ENCODE peak calls at places on chromosome 19, in ten cellular contexts. F is fibroblast of lung, Z is colonic mucosa, J is AG04450, G is cardiac muscle cell, W is heart right ventricle, M is left lung, C is endodermal cell, B is adrenal gland, Q is tibial nerve. S is an unnamed sample. For H3K27me3, the result is how much of the 10 kb centered on the place peaks cover.

GRCh38 chr19:4911786-4912672 is 2.7 kb downstream of the UHRF1 start:
- DNase-seq in F (peak), Z (peak), J (peak), G (peak), W (peak), M (peak), C (peak), B (peak), Q (peak), S (peak)

GRCh38 chr19:35716735-35716984 is 1.1 kb upstream of the KMT2B start:
- DNase-seq in F (no peak), Z (no peak), J (no peak), G (no peak), W (no peak), M (no peak), C (no peak), B (no peak), Q (no peak), S (no peak)

GRCh38 chr19:9076886-9077285 is 10.0 kb upstream of the OR1M1 start:
- DNase-seq in F (no peak), Z (no peak), J (no peak), G (no peak), W (no peak), M (no peak), C (no peak), B (no peak), Q (no peak), S (no peak)

GRCh38 chr19:53865918-53866696 is 1.6 kb upstream of the MYADM start:
- DNase-seq in F (peak), Z (peak), J (no peak), G (peak), W (peak), M (peak), C (peak), B (no peak), Q (peak), S (peak)

GRCh38 chr19:15108845-15109767 is 1.9 kb downstream of the SYDE1 start:
- DNase-seq in F (no peak), Z (no peak), J (no peak), G (no peak), W (no peak), M (no peak), C (no peak), B (no peak), Q (no peak), S (no peak)

GRCh38 chr19:50214699-50215543 is 11.5 kb downstream of the MYH14 start:
- DNase-seq in F (no peak), Z (peak), J (no peak), G (no peak), W (no peak), M (peak), C (no peak), B (no peak), Q (no peak), S (no peak)

GRCh38 chr19:917323-918151 is at the start of gene KISS1R:
- DNase-seq in F (no peak), Z (no peak), J (no peak), G (peak), W (no peak), M (peak), C (peak), B (no peak), Q (no peak), S (no peak)

GRCh38 chr19:51727349-51727880 is 3.6 kb upstream of the HAS1 start:
- DNase-seq in F (peak), Z (no peak), J (no peak), G (no peak), W (no peak), M (no peak), C (no peak), B (no peak), Q (no peak), S (no peak)

GRCh38 chr19:51014242-51014641 is 5.3 kb downstream of the KLK10 start:
- DNase-seq in F (no peak), Z (no peak), J (no peak), G (no peak), W (no peak), M (no peak), C (no peak), B (no peak), Q (no peak), S (no peak)

GRCh38 chr19:4699826-4700572 is 23.6 kb downstream of the DPP9 start:
- DNase-seq in F (no peak), Z (no peak), J (no peak), G (no peak), W (no peak), M (no peak), C (no peak), B (no peak), Q (no peak), S (no peak)

GRCh38 chr19:46605356-46605821 is 4.3 kb downstream of the CALM3 start:
- DNase-seq in F (no peak), Z (no peak), J (no peak), G (no peak), W (no peak), M (no peak), C (peak), B (peak), Q (peak), S (no peak)

GRCh38 chr19:10625003-10625761 is at the start of gene SLC44A2:
- DNase-seq in F (peak), Z (peak), J (no peak), G (peak), W (peak), M (peak), C (peak), B (peak), Q (peak), S (no peak)

GRCh38 chr19:48754950-48755645 is at the start of gene FGF21:
- DNase-seq in F (no peak), Z (no peak), J (no peak), G (no peak), W (no peak), M (peak), C (peak), B (no peak), Q (no peak), S (no peak)

GRCh38 chr19:4594199-4594598 is 34.7 kb upstream of the SEMA6B start:
- DNase-seq in F (no peak), Z (no peak), J (no peak), G (no peak), W (no peak), M (no peak), C (no peak), B (no peak), Q (no peak), S (no peak)

GRCh38 chr19:5903054-5903501 is 512 bp downstream of the NDUFA11 start:
- DNase-seq in F (peak), Z (no peak), J (no peak), G (peak), W (no peak), M (no peak), C (no peak), B (no peak), Q (no peak), S (no peak)

GRCh38 chr19:33273881-33274662 is 28.3 kb downstream of the CEBPA start:
- DNase-seq in F (peak), Z (peak), J (peak), G (no peak), W (peak), M (peak), C (no peak), B (peak), Q (no peak), S (no peak)

GRCh38 chr19:16901491-16902175 is 12.8 kb downstream of the F2RL3 start:
- DNase-seq in F (no peak), Z (no peak), J (no peak), G (no peak), W (no peak), M (no peak), C (no peak), B (no peak), Q (no peak), S (no peak)

GRCh38 chr19:51448011-51448744 is 10.1 kb downstream of the SIGLEC8 start:
- DNase-seq in F (no peak), Z (no peak), J (no peak), G (no peak), W (no peak), M (no peak), C (no peak), B (no peak), Q (no peak), S (no peak)

GRCh38 chr19:50434525-50434924 is 1.8 kb downstream of the MYBPC2 start:
- DNase-seq in F (no peak), Z (no peak), J (no peak), G (no peak), W (no peak), M (peak), C (peak), B (no peak), Q (no peak), S (no peak)

GRCh38 chr19:27901078-27901477 is 1311.9 kb downstream of the UQCRFS1 start:
- DNase-seq in F (no peak), Z (no peak), J (no peak), G (no peak), W (no peak), M (no peak), C (no peak), B (no peak), Q (no peak), S (no peak)

GRCh38 chr19:38362076-38362945 is 12.1 kb upstream of the PSMD8 start:
- DNase-seq in F (peak), Z (peak), J (no peak), G (peak), W (peak), M (peak), C (peak), B (peak), Q (peak), S (peak)

GRCh38 chr19:6357995-6358394 is 3.3 kb upstream of the CLPP start:
- DNase-seq in F (no peak), Z (no peak), J (no peak), G (no peak), W (no peak), M (no peak), C (no peak), B (peak), Q (no peak), S (no peak)

GRCh38 chr19:1651548-1652394 is 644 bp downstream of the TCF3 start:
- DNase-seq in F (peak), Z (peak), J (no peak), G (peak), W (no peak), M (peak), C (no peak), B (no peak), Q (no peak), S (no peak)

GRCh38 chr19:11767633-11768133 is 883 bp downstream of the ZNF441 start:
- DNase-seq in F (peak), Z (peak), J (no peak), G (peak), W (peak), M (peak), C (peak), B (peak), Q (no peak), S (no peak)

GRCh38 chr19:18422530-18423191 is 3.5 kb downstream of the SSBP4 start:
- DNase-seq in F (no peak), Z (no peak), J (no peak), G (no peak), W (no peak), M (peak), C (no peak), B (no peak), Q (no peak), S (no peak)

GRCh38 chr19:18421371-18421959 is 2.3 kb downstream of the SSBP4 start:
- DNase-seq in F (no peak), Z (no peak), J (no peak), G (no peak), W (no peak), M (peak), C (no peak), B (peak), Q (no peak), S (no peak)

GRCh38 chr19:18424122-18424889 is 5.1 kb downstream of the SSBP4 start:
- DNase-seq in F (no peak), Z (no peak), J (no peak), G (no peak), W (no peak), M (peak), C (peak), B (peak), Q (no peak), S (no peak)

GRCh38 chr19:18424890-18425514 is 5.8 kb downstream of the SSBP4 start:
- DNase-seq in F (no peak), Z (no peak), J (no peak), G (no peak), W (no peak), M (peak), C (peak), B (no peak), Q (no peak), S (no peak)

DNA sequence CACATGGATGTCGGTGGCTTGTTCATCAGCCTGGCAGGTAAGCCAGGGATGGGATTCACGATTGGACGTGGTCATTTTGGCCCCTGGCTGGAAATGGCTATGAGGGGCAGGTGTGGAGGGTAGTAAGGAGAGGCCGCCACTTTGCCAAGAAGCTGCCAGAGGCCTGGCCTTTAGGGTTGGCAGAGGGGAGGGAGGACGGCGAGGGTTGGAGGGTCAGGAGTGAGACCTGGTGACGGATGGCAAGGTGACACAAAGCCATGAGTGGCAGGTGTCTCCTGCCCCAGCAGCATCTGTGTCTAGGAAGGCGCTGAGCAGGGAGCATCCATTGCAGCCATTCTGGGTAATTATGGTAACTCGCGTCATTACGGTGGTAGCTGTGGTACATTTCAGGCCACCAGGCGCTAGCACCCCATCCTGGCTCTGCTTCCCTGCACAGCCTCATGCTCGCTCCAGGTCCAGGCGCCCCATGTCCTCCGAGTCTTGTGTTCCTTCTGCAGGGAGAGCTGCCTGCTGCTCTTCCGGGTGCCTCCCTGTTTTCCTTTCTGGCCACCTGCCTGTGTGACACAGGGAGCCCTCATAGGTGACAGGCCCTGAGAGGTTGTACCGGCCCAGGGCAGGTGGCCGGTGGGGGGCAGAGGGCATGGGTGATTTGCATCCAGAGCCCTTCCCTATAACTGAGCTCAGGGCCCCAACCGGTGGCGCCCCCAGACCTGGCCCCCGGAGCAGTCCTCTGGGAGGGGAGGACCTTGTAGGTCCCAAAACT is 4.2 kb downstream of the SSBP4 start:
- DNase-seq in F (no peak), Z (no peak), J (no peak), G (no peak), W (no peak), M (peak), C (no peak), B (no peak), Q (no peak), S (no peak)
- H3K27ac ChIP-seq in F (no peak), Z (no peak), J (no peak), G (no peak), W (no peak), M (no peak), C (peak), B (no peak), Q (no peak), S (no peak)

GRCh38 chr19:42177686-42178019 is 39.8 kb downstream of the DEDD2 start:
- DNase-seq in F (no peak), Z (no peak), J (no peak), G (no peak), W (no peak), M (no peak), C (no peak), B (no peak), Q (no peak), S (no peak)
- H3K27me3 ChIP-seq in F (half or more), Z (under half), J (half or more), G (half or more), W (half or more), M (half or more), C (half or more), B (under half), Q (under half), S (under half)

GRCh38 chr19:30968210-30968609 is 381.0 kb downstream of the TSHZ3 start:
- DNase-seq in F (no peak), Z (no peak), J (no peak), G (no peak), W (no peak), M (no peak), C (peak), B (peak), Q (no peak), S (no peak)
- TF ChIP-seq CTCF in F (no peak), Z (no peak), J (peak), G (no peak), W (no peak), M (no peak), C (peak), B (no peak), Q (no peak), S (no peak)

GRCh38 chr19:3054265-3054971 is 7.9 kb downstream of the TLE5 start:
- DNase-seq in F (no peak), Z (no peak), J (no peak), G (no peak), W (no peak), M (no peak), C (no peak), B (no peak), Q (no peak), S (no peak)
- H3K27ac ChIP-seq in F (no peak), Z (no peak), J (no peak), G (peak), W (peak), M (no peak), C (no peak), B (no peak), Q (no peak), S (no peak)

GRCh38 chr19:3049089-3049488 is 13.2 kb downstream of the TLE5 start:
- DNase-seq in F (no peak), Z (no peak), J (no peak), G (no peak), W (no peak), M (no peak), C (no peak), B (no peak), Q (no peak), S (no peak)
- H3K27me3 ChIP-seq in F (under half), Z (under half), J (under half), G (under half), W (under half), M (under half), C (under half), B (under half), Q (under half), S (under half)

GRCh38 chr19:45442408-45442926 is 18.8 kb upstream of the ERCC1 start:
- DNase-seq in F (no peak), Z (no peak), J (no peak), G (no peak), W (no peak), M (no peak), C (no peak), B (no peak), Q (no peak), S (no peak)
- TF ChIP-seq CTCF in F (no peak), Z (no peak), J (no peak), G (no peak), W (no peak), M (no peak), C (no peak), B (no peak), Q (no peak), S (no peak)

GRCh38 chr19:13091400-13092161 is 11.1 kb downstream of the LYL1 start:
- DNase-seq in F (peak), Z (no peak), J (no peak), G (no peak), W (peak), M (peak), C (peak), B (no peak), Q (no peak), S (no peak)
- H3K27ac ChIP-seq in F (no peak), Z (peak), J (peak), G (no peak), W (peak), M (peak), C (peak), B (no peak), Q (peak), S (no peak)